ENCODE peak calls at places on chromosomes 5 and 9, in seven cellular contexts. K, V, U, P, E, F and D are unnamed samples.

GRCh38 chr9:4077499-4078102 is 222.3 kb downstream of the GLIS3 start:
- DNase-seq in F (peak; percentile 23), E (peak; percentile 93), K (peak; percentile 61), P (peak; percentile 56), V (peak; percentile 84), U (peak; percentile 96), D (no peak)

GRCh38 chr5:81016116-81016515 is 56.0 kb downstream of the RASGRF2 start:
- DNase-seq in E (no peak), U (no peak), V (no peak), F (no peak), P (no peak), K (no peak), D (no peak)

GRCh38 chr5:74257645-74258328 is 382.7 kb downstream of the ENC1 start:
- DNase-seq in F (no peak), E (peak; percentile 94), U (peak; percentile 90), P (no peak), V (no peak), K (no peak), D (no peak)

GRCh38 chr5:30918171-30918570 is 275.3 kb upstream of the CDH6 start:
- DNase-seq in V (peak; percentile 92), E (no peak), P (no peak), U (no peak), F (no peak), K (no peak), D (no peak)

GRCh38 chr5:149827501-149827990 is 97.4 kb downstream of the PPARGC1B start:
- DNase-seq in V (no peak), E (no peak), K (no peak), P (no peak), U (no peak), F (no peak), D (no peak)

GRCh38 chr9:81823672-81824554 is 104.3 kb upstream of the SPATA31D4 start:
- DNase-seq in E (no peak), F (no peak), P (no peak), V (no peak), U (no peak), K (no peak), D (no peak)

GRCh38 chr9:137422668-137423000 is 328 bp downstream of the EXD3 start:
- DNase-seq in E (no peak), U (peak; percentile 26), V (no peak), K (peak; percentile 59), F (no peak), P (no peak), D (no peak)

GRCh38 chr5:142568271-142568995 is 117.5 kb downstream of the FGF1 start:
- DNase-seq in F (no peak), U (peak; percentile 61), V (peak; percentile 83), E (peak; percentile 76), K (peak; percentile 45), P (no peak), D (no peak)

GRCh38 chr5:40480392-40480791 is 199.3 kb upstream of the PTGER4 start:
- DNase-seq in U (no peak), K (no peak), P (no peak), F (no peak), V (no peak), E (no peak), D (no peak)

GRCh38 chr5:1468247-1468612 is 23.0 kb upstream of the SLC6A3 start:
- DNase-seq in V (no peak), F (no peak), U (peak; percentile 33), K (no peak), P (no peak), E (peak; percentile 37), D (no peak)

GRCh38 chr9:93076101-93076791 is 17.7 kb downstream of the SUSD3 start:
- DNase-seq in P (no peak), K (no peak), E (no peak), F (no peak), V (no peak), U (no peak), D (no peak)

GRCh38 chr9:77455312-77455927 is 192.7 kb downstream of the GNA14 start:
- DNase-seq in P (peak; percentile 53), U (no peak), F (no peak), E (peak; percentile 52), K (no peak), V (no peak), D (no peak)

GRCh38 chr5:437281-437771 is 5.7 kb upstream of the EXOC3 start:
- DNase-seq in F (no peak), V (no peak), U (no peak), E (no peak), P (no peak), K (no peak), D (no peak)

GRCh38 chr9:18861599-18862546 is 171.1 kb downstream of the SAXO1 start:
- DNase-seq in K (peak; percentile 43), V (peak; percentile 70), F (peak; percentile 8), E (peak; percentile 60), U (peak; percentile 72), P (no peak), D (peak; percentile 9)

GRCh38 chr9:85516976-85517637 is 224.6 kb downstream of the AGTPBP1 start:
- DNase-seq in E (no peak), K (no peak), F (no peak), V (no peak), U (no peak), P (no peak), D (no peak)

GRCh38 chr5:170238456-170238855 is 5.7 kb downstream of the C5orf58 start:
- DNase-seq in F (no peak), U (no peak), K (no peak), V (no peak), P (no peak), E (no peak), D (no peak)

GRCh38 chr5:25544652-25545249 is 900.0 kb upstream of the CDH10 start:
- DNase-seq in F (no peak), V (no peak), E (peak; percentile 1), U (no peak), P (peak; percentile 4), K (no peak), D (no peak)

GRCh38 chr5:53087596-53087995 is 22.0 kb downstream of the MOCS2 start:
- DNase-seq in F (no peak), E (no peak), K (no peak), V (no peak), P (no peak), U (peak; percentile 23), D (no peak)

GRCh38 chr5:166947045-166947444 is 1344.4 kb upstream of the WWC1 start:
- DNase-seq in E (no peak), U (no peak), K (no peak), F (no peak), P (no peak), V (no peak), D (no peak)

GRCh38 chr5:3593771-3594513 is 1.7 kb upstream of the IRX1 start:
- DNase-seq in E (no peak), P (no peak), F (no peak), V (no peak), K (no peak), U (no peak), D (no peak)

GRCh38 chr5:159975462-159976019 is 33.4 kb upstream of the TTC1 start:
- DNase-seq in K (no peak), F (no peak), U (peak; percentile 93), P (peak; percentile 26), V (peak; percentile 96), E (peak; percentile 93), D (peak; percentile 88)

GRCh38 chr9:83665576-83666200 is 42.1 kb downstream of the UBQLN1 start:
- DNase-seq in K (no peak), F (no peak), V (no peak), E (no peak), U (no peak), P (no peak), D (no peak)

GRCh38 chr5:56561-57290 is 35.2 kb upstream of the PLEKHG4B start:
- DNase-seq in F (no peak), E (peak; percentile 50), V (peak; percentile 35), U (peak; percentile 21), K (peak; percentile 62), P (no peak), D (no peak)

DNA sequence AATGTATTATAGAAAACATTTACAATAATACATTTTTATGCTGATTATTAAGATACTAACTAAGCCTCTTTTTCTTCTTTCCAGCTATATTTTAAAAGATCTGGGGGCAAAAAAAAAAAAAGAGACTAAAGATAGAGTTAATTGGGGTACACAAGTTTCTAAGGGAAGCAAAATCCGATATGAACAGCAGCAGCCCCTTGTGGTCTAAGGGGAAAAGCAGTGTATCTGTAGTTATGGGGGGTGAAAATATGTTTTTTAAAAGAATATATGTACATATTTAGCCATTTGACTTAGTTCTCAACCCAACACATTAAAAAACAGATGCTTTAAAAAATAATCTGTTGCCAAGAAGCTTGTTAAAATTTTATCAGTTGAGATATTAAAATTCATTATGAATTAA is 134.3 kb upstream of the POU5F2 start:
- DNase-seq in K (no peak), V (no peak), P (no peak), U (no peak), E (no peak), F (no peak), D (no peak)
- TF ChIP-seq CTCF in K (no peak), V (peak; percentile 51), P (no peak), U (peak; percentile 15), E (peak; percentile 31), F (no peak), D (no peak)

GRCh38 chr9:37266630-37267029 is 146.3 kb downstream of the ZCCHC7 start:
- DNase-seq in K (no peak), P (no peak), F (no peak), V (no peak), U (no peak), E (no peak), D (no peak)

GRCh38 chr9:37259906-37260305 is 139.5 kb downstream of the ZCCHC7 start:
- DNase-seq in K (no peak), E (no peak), P (no peak), U (no peak), F (no peak), V (no peak), D (no peak)

GRCh38 chr9:37264539-37264938 is 144.2 kb downstream of the ZCCHC7 start:
- DNase-seq in E (no peak), F (no peak), V (no peak), U (no peak), K (no peak), P (no peak), D (no peak)

GRCh38 chr9:37262410-37262809 is 142.0 kb downstream of the ZCCHC7 start:
- DNase-seq in P (no peak), E (peak; percentile 63), V (peak; percentile 25), U (peak; percentile 65), K (no peak), F (no peak), D (no peak)
- TF ChIP-seq CTCF in P (peak; percentile 58), E (peak; percentile 80), V (peak; percentile 89), U (peak; percentile 74), K (no peak), F (no peak), D (peak; percentile 47)

DNA sequence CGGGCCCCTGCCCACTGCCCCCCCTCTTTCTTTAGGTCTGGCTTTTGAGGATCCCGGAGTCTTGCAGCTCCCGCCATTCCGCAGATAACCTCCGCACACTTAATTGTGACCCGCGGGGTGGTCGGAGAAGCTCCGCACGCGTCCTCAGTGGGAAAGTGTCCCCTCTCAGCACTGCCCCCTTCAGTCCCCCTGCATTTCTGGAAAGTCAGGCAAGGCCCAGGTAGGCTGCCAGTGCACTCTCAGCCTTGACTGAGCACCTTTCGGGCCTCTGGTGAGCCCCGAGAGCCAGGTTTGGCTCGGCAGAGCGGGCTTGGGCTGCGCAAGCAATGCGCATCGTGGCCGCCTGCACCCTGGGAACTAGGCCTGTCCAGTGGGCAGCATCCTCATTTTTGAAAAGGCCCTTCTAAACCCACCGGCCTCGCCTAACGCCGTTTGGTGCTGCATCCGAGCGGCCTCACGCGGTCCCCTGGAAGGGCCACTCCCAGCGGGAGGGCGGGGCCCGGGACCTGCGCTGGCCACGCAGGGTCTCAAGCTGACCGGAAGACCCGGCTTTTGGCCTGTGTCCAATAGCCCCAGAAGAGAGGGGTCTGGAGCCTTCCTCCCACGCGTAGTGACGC is 6.7 kb upstream of the DMRT3 start:
- DNase-seq in F (no peak), P (no peak), K (no peak), U (no peak), E (no peak), V (no peak), D (no peak)
- TF ChIP-seq CTCF in F (no peak), P (no peak), K (no peak), U (no peak), E (no peak), V (no peak), D (no peak)

GRCh38 chr9:124794902-124795491 is 18.1 kb downstream of the OLFML2A start:
- DNase-seq in U (no peak), F (peak; percentile 60), E (no peak), V (no peak), K (no peak), P (no peak), D (no peak)
- TF ChIP-seq CTCF in U (no peak), F (no peak), E (no peak), V (no peak), K (no peak), P (peak; percentile 9), D (no peak)